ENCODE peak calls at places on chromosome 22, in ten cellular contexts. W, H, S, O, V, J, I, T, P and F are unnamed samples.

GRCh38 chr22:41922940-41923594 is 3.5 kb downstream of the TNFRSF13C start:
- DNase-seq in W (no peak), H (no peak), S (no peak), O (no peak), V (no peak), J (no peak), I (no peak), T (no peak), P (no peak), F (no peak)

GRCh38 chr22:37169947-37170688 is 17.9 kb downstream of the C1QTNF6 start:
- DNase-seq in W (no peak), H (no peak), S (no peak), O (no peak), V (no peak), J (no peak), I (no peak), T (no peak), P (peak), F (no peak)

GRCh38 chr22:49930596-49931412 is 12.4 kb downstream of the CRELD2 start:
- DNase-seq in W (peak), H (peak), S (peak), O (peak), V (peak), J (peak), I (no peak), T (no peak), P (peak), F (peak)

GRCh38 chr22:19121631-19122142 is 525 bp downstream of the DGCR2 start:
- DNase-seq in W (peak), H (peak), S (peak), O (no peak), V (peak), J (peak), I (peak), T (no peak), P (peak), F (peak)

GRCh38 chr22:47294222-47294532 is 531.7 kb downstream of the TBC1D22A start:
- DNase-seq in W (no peak), H (no peak), S (no peak), O (no peak), V (no peak), J (no peak), I (no peak), T (no peak), P (no peak), F (no peak)

GRCh38 chr22:50613291-50613981 is 12.8 kb downstream of the MAPK8IP2 start:
- DNase-seq in W (no peak), H (no peak), S (no peak), O (no peak), V (peak), J (no peak), I (no peak), T (no peak), P (no peak), F (peak)

GRCh38 chr22:32206774-32207758 is 2.2 kb upstream of the RFPL2 start:
- DNase-seq in W (no peak), H (peak), S (peak), O (no peak), V (peak), J (no peak), I (no peak), T (no peak), P (peak), F (peak)

GRCh38 chr22:25071720-25072119 is 119.2 kb downstream of the KIAA1671 start:
- DNase-seq in W (no peak), H (no peak), S (no peak), O (no peak), V (no peak), J (no peak), I (no peak), T (no peak), P (no peak), F (no peak)

GRCh38 chr22:35301370-35301874 is 1.7 kb downstream of the TOM1 start:
- DNase-seq in W (no peak), H (no peak), S (peak), O (no peak), V (no peak), J (no peak), I (no peak), T (no peak), P (peak), F (peak)

GRCh38 chr22:49479566-49479965 is 348.1 kb downstream of the BRD1 start:
- DNase-seq in W (no peak), H (no peak), S (no peak), O (no peak), V (no peak), J (no peak), I (no peak), T (no peak), P (no peak), F (no peak)

GRCh38 chr22:38110008-38110862 is at the start of gene BAIAP2L2:
- DNase-seq in W (no peak), H (no peak), S (no peak), O (peak), V (no peak), J (no peak), I (no peak), T (no peak), P (no peak), F (no peak)

GRCh38 chr22:39223091-39223710 is 21.6 kb downstream of the PDGFB start:
- DNase-seq in W (no peak), H (no peak), S (no peak), O (no peak), V (no peak), J (no peak), I (no peak), T (no peak), P (no peak), F (no peak)

GRCh38 chr22:45254789-45255261 is 14.1 kb upstream of the KIAA0930 start:
- DNase-seq in W (no peak), H (peak), S (no peak), O (no peak), V (no peak), J (no peak), I (no peak), T (no peak), P (peak), F (no peak)

GRCh38 chr22:22458896-22459588 is 49.5 kb downstream of the ZNF280B start:
- DNase-seq in W (no peak), H (no peak), S (no peak), O (no peak), V (no peak), J (no peak), I (no peak), T (no peak), P (no peak), F (no peak)

GRCh38 chr22:36377022-36377631 is 10.6 kb downstream of the MYH9 start:
- DNase-seq in W (peak), H (peak), S (no peak), O (no peak), V (no peak), J (peak), I (peak), T (no peak), P (peak), F (peak)

GRCh38 chr22:44545773-44546172 is 47.7 kb upstream of the RTL6 start:
- DNase-seq in W (no peak), H (no peak), S (no peak), O (no peak), V (no peak), J (no peak), I (no peak), T (no peak), P (no peak), F (no peak)

GRCh38 chr22:20156042-20156389 is 5.2 kb upstream of the CCDC188 start:
- DNase-seq in W (no peak), H (no peak), S (no peak), O (no peak), V (no peak), J (no peak), I (no peak), T (no peak), P (no peak), F (no peak)

GRCh38 chr22:17601031-17601430 is 27.5 kb downstream of the ATP6V1E1 start:
- DNase-seq in W (no peak), H (no peak), S (no peak), O (no peak), V (no peak), J (no peak), I (no peak), T (no peak), P (no peak), F (no peak)

GRCh38 chr22:30773919-30774318 is 79.2 kb downstream of the OSBP2 start:
- DNase-seq in W (no peak), H (no peak), S (no peak), O (no peak), V (no peak), J (no peak), I (no peak), T (no peak), P (no peak), F (no peak)

GRCh38 chr22:23394525-23395326 is 185.4 kb downstream of the IGLL1 start:
- DNase-seq in W (no peak), H (no peak), S (no peak), O (no peak), V (no peak), J (no peak), I (no peak), T (no peak), P (no peak), F (no peak)

GRCh38 chr22:25666308-25666707 is 75.7 kb upstream of the MYO18B start:
- DNase-seq in W (no peak), H (no peak), S (peak), O (no peak), V (no peak), J (no peak), I (no peak), T (no peak), P (no peak), F (no peak)

GRCh38 chr22:48573766-48574165 is 1253.9 kb downstream of the BRD1 start:
- DNase-seq in W (no peak), H (no peak), S (no peak), O (no peak), V (no peak), J (no peak), I (no peak), T (no peak), P (no peak), F (no peak)

GRCh38 chr22:38871360-38872171 is 450 bp downstream of the CBX6 start:
- DNase-seq in W (peak), H (peak), S (peak), O (no peak), V (no peak), J (peak), I (no peak), T (no peak), P (peak), F (peak)

GRCh38 chr22:44383652-44384562 is 71.2 kb upstream of the SHISAL1 start:
- DNase-seq in W (no peak), H (no peak), S (no peak), O (no peak), V (no peak), J (no peak), I (no peak), T (no peak), P (no peak), F (no peak)

GRCh38 chr22:36069368-36069767 is 40.7 kb upstream of the RBFOX2 start:
- DNase-seq in W (no peak), H (no peak), S (no peak), O (no peak), V (no peak), J (no peak), I (no peak), T (no peak), P (no peak), F (no peak)

GRCh38 chr22:35651085-35651484 is 2.8 kb downstream of the APOL6 start:
- DNase-seq in W (no peak), H (no peak), S (no peak), O (no peak), V (no peak), J (no peak), I (no peak), T (no peak), P (no peak), F (no peak)

GRCh38 chr22:20238567-20239062 is 29.5 kb downstream of the RTN4R start:
- DNase-seq in W (peak), H (peak), S (peak), O (no peak), V (peak), J (no peak), I (peak), T (peak), P (peak), F (peak)

GRCh38 chr22:47001288-47001687 is 238.8 kb downstream of the TBC1D22A start:
- DNase-seq in W (no peak), H (no peak), S (no peak), O (no peak), V (no peak), J (no peak), I (no peak), T (no peak), P (no peak), F (no peak)

GRCh38 chr22:41910599-41911291 is 4.1 kb downstream of the SHISA8 start:
- DNase-seq in W (no peak), H (no peak), S (no peak), O (no peak), V (no peak), J (peak), I (no peak), T (no peak), P (peak), F (peak)

GRCh38 chr22:33438273-33438672 is 380.1 kb upstream of the SYN3 start:
- DNase-seq in W (no peak), H (no peak), S (peak), O (peak), V (no peak), J (no peak), I (no peak), T (no peak), P (peak), F (no peak)

GRCh38 chr22:41365425-41365824 is 16.3 kb upstream of the TEF start:
- DNase-seq in W (no peak), H (no peak), S (no peak), O (no peak), V (no peak), J (no peak), I (no peak), T (no peak), P (no peak), F (no peak)

GRCh38 chr22:36387664-36387913 is 178 bp downstream of the MYH9 start:
- DNase-seq in W (peak), H (no peak), S (no peak), O (no peak), V (no peak), J (no peak), I (no peak), T (no peak), P (no peak), F (no peak)